ENCODE peak calls at places on chromosomes 1 and 21, in five cellular contexts. M is NT2/D1, H is HEK293T, A is GM12878, O is H1. X is an unnamed sample.

GRCh38 chr1:226615876-226616275 is 67.3 kb downstream of the STUM start:
- DNase-seq in O (no peak), H (no peak), M (no peak), A (no peak), X (no peak)

GRCh38 chr1:67889940-67890567 is 56.8 kb upstream of the GNG12 start:
- DNase-seq in A (no peak), M (peak; percentile 18), O (no peak), H (no peak), X (no peak)

GRCh38 chr1:32266926-32267645 is 16.0 kb downstream of the LCK start:
- DNase-seq in H (no peak), O (no peak), A (no peak), M (no peak), X (peak; percentile 39)

GRCh38 chr1:45040297-45040696 is 28.2 kb downstream of the UROD start:
- DNase-seq in M (no peak), H (no peak), O (no peak), A (no peak), X (no peak)

GRCh38 chr21:32994305-32994704 is 31.4 kb upstream of the OLIG2 start:
- DNase-seq in H (peak; percentile 32), A (no peak), M (peak; percentile 23), O (no peak), X (no peak)

GRCh38 chr1:109208847-109209463 is 4.8 kb upstream of the SARS1 start:
- DNase-seq in O (no peak), A (no peak), M (no peak), H (no peak), X (no peak)

GRCh38 chr1:198373376-198373775 is 167.1 kb downstream of the ATP6V1G3 start:
- DNase-seq in M (no peak), H (no peak), A (no peak), O (no peak), X (no peak)

GRCh38 chr1:19374402-19374801 is 62.3 kb downstream of the SLC66A1 start:
- DNase-seq in O (no peak), H (no peak), M (no peak), A (no peak), X (no peak)

GRCh38 chr1:20192364-20192763 is 6.0 kb upstream of the PLA2G2C start:
- DNase-seq in M (no peak), A (no peak), O (no peak), H (no peak), X (no peak)

GRCh38 chr1:48943393-48943792 is 166.7 kb upstream of the BEND5 start:
- DNase-seq in O (no peak), M (no peak), A (no peak), H (no peak), X (no peak)

GRCh38 chr1:230986976-230987375 is 8.1 kb downstream of the ARV1 start:
- DNase-seq in M (no peak), H (no peak), O (no peak), A (no peak), X (no peak)

GRCh38 chr1:211183924-211184323 is 50.0 kb upstream of the KCNH1 start:
- DNase-seq in H (no peak), O (no peak), A (no peak), M (no peak), X (no peak)

GRCh38 chr1:6108937-6109636 is 63.4 kb downstream of the KCNAB2 start:
- DNase-seq in O (peak; percentile 41), H (peak; percentile 48), A (no peak), M (no peak), X (peak; percentile 20)

GRCh38 chr1:230877139-230877923 is 9.0 kb upstream of the C1orf198 start:
- DNase-seq in H (no peak), M (no peak), O (no peak), A (no peak), X (no peak)

GRCh38 chr1:22117851-22118250 is 25.0 kb downstream of the WNT4 start:
- DNase-seq in O (no peak), M (no peak), H (no peak), A (no peak), X (no peak)

GRCh38 chr1:151881479-151881878 is 27.8 kb downstream of the THEM4 start:
- DNase-seq in H (no peak), O (no peak), M (no peak), A (no peak), X (no peak)

GRCh38 chr1:173161510-173162221 is 45.5 kb downstream of the TNFSF4 start:
- DNase-seq in O (no peak), M (no peak), H (no peak), A (no peak), X (no peak)

DNA sequence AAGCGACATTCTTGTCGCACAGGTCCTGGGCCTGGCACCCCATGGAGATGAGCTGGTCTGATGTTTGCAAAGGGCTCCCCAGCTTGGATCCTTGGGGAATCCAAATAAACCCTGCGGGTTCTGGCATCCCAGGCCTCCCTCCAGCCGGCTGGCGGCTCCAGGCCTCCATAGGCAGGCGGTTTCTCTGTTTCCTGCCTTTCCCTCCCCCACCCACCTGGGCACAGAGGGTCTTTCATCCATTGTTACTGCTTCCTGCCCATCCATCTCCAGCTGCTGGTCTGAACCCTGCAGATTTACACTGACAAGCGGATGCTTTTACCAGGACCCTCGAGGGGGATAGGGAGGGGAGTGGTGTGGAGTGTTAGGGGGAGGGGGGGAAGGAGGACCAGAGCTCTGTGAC is 39.1 kb upstream of the ID3 start:
- DNase-seq in H (no peak), A (no peak), O (peak; percentile 86), M (peak; percentile 86), X (peak; percentile 33)
- TF ChIP-seq SUZ12 in H (no peak), A (no peak), O (no peak), M (no peak), X (no peak)

GRCh38 chr1:24927473-24927872 is 2.6 kb downstream of the RUNX3 start:
- DNase-seq in M (no peak), H (no peak), O (no peak), A (no peak), X (no peak)
- TF ChIP-seq SUZ12 in M (no peak), H (no peak), O (peak; percentile 64), A (no peak), X (no peak)

DNA sequence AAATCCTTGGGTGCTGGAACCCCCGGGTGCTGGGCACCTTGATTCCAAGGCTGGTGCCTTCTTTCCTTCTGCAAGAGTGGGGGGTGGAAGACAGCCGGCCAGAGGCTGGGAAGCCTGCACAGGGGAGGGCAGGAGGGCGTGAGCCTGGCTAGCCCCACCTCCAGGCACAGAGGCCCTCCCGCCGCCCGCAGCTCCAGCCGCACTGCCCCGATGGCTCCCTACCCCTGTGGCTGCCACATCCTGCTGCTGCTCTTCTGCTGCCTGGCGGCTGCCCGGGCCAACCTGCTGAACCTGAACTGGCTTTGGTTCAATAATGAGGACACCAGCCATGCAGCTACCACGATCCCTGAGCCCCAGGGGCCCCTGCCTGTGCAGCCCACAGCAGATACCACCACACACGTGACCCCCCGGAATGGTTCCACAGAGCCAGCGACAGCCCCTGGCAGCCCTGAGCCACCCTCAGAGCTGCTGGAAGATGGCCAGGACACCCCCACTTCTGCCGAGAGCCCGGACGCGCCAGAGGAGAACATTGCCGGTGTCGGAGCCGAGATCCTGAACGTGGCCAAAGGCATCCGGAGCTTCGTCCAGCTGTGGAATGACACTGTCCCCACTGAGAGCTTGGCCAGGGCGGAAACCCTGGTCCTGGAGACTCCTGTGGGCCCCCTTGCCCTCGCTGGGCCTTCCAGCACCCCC is 50.5 kb downstream of the COL18A1 start:
- DNase-seq in A (no peak), M (no peak), H (no peak), O (no peak), X (no peak)
- TF ChIP-seq SUZ12 in A (no peak), M (no peak), H (no peak), O (no peak), X (no peak)

GRCh38 chr21:42263591-42264131 is 44.7 kb downstream of the ABCG1 start:
- DNase-seq in A (no peak), M (no peak), O (no peak), H (no peak), X (no peak)
- TF ChIP-seq SUZ12 in A (no peak), M (no peak), O (no peak), H (no peak), X (no peak)